ENCODE peak calls at places on chromosomes 2 and 18, in eight cellular contexts. One of them, this sample, is unnamed.

GRCh38 chr2:174174741-174175140 is 73.6 kb downstream of the OLA1 start:
- DNase-seq in H9: no peak
- DNase-seq in mesothelial cell of epicardium: no peak
- DNase-seq in BE2C: no peak
- DNase-seq in fibroblast of the aortic adventitia: no peak
- DNase-seq in A549: no peak
- DNase-seq in neural progenitor cell: no peak
- DNase-seq in uterus: no peak
- DNase-seq in this sample: no peak

GRCh38 chr2:86032861-86033595 is 72.7 kb downstream of the POLR1A start:
- DNase-seq in H9: no peak
- DNase-seq in fibroblast of the aortic adventitia: no peak
- DNase-seq in BE2C: no peak
- DNase-seq in mesothelial cell of epicardium: no peak
- DNase-seq in uterus: no peak
- DNase-seq in neural progenitor cell: no peak
- DNase-seq in A549: no peak
- DNase-seq in this sample: no peak

GRCh38 chr2:240919786-240920782 is 13.9 kb downstream of the CROCC2 start:
- DNase-seq in uterus: peak
- DNase-seq in mesothelial cell of epicardium: peak
- DNase-seq in neural progenitor cell: no peak
- DNase-seq in A549: no peak
- DNase-seq in fibroblast of the aortic adventitia: no peak
- DNase-seq in BE2C: peak
- DNase-seq in H9: peak
- DNase-seq in this sample: peak

GRCh38 chr2:61338447-61338846 is 132.4 kb downstream of the USP34 start:
- DNase-seq in neural progenitor cell: no peak
- DNase-seq in mesothelial cell of epicardium: no peak
- DNase-seq in H9: no peak
- DNase-seq in BE2C: no peak
- DNase-seq in uterus: no peak
- DNase-seq in A549: no peak
- DNase-seq in fibroblast of the aortic adventitia: no peak
- DNase-seq in this sample: no peak

GRCh38 chr2:20942538-20943223 is 101.2 kb downstream of the APOB start:
- DNase-seq in A549: no peak
- DNase-seq in neural progenitor cell: no peak
- DNase-seq in mesothelial cell of epicardium: no peak
- DNase-seq in H9: no peak
- DNase-seq in BE2C: no peak
- DNase-seq in uterus: no peak
- DNase-seq in fibroblast of the aortic adventitia: no peak
- DNase-seq in this sample: no peak

GRCh38 chr18:3447035-3447894 is 2.7 kb upstream of the TGIF1 start:
- DNase-seq in mesothelial cell of epicardium: no peak
- DNase-seq in uterus: peak
- DNase-seq in A549: no peak
- DNase-seq in H9: peak
- DNase-seq in BE2C: no peak
- DNase-seq in neural progenitor cell: peak
- DNase-seq in fibroblast of the aortic adventitia: peak
- DNase-seq in this sample: peak

GRCh38 chr18:63016270-63016669 is 300.9 kb downstream of the PHLPP1 start:
- DNase-seq in BE2C: peak
- DNase-seq in neural progenitor cell: peak
- DNase-seq in H9: peak
- DNase-seq in mesothelial cell of epicardium: no peak
- DNase-seq in fibroblast of the aortic adventitia: peak
- DNase-seq in uterus: peak
- DNase-seq in A549: peak
- DNase-seq in this sample: no peak

GRCh38 chr2:16747257-16747656 is 81.6 kb upstream of the CYRIA start:
- DNase-seq in uterus: no peak
- DNase-seq in neural progenitor cell: no peak
- DNase-seq in H9: no peak
- DNase-seq in A549: no peak
- DNase-seq in fibroblast of the aortic adventitia: no peak
- DNase-seq in BE2C: no peak
- DNase-seq in mesothelial cell of epicardium: no peak
- DNase-seq in this sample: no peak

GRCh38 chr2:15860760-15861159 is 79.6 kb upstream of the MYCN start:
- DNase-seq in uterus: no peak
- DNase-seq in neural progenitor cell: no peak
- DNase-seq in H9: no peak
- DNase-seq in BE2C: no peak
- DNase-seq in fibroblast of the aortic adventitia: no peak
- DNase-seq in A549: no peak
- DNase-seq in mesothelial cell of epicardium: no peak
- DNase-seq in this sample: no peak

GRCh38 chr18:11955299-11956029 is 25.8 kb upstream of the IMPA2 start:
- DNase-seq in fibroblast of the aortic adventitia: peak
- DNase-seq in mesothelial cell of epicardium: no peak
- DNase-seq in neural progenitor cell: no peak
- DNase-seq in uterus: peak
- DNase-seq in A549: no peak
- DNase-seq in H9: peak
- DNase-seq in BE2C: no peak
- DNase-seq in this sample: no peak

GRCh38 chr2:239223029-239223329 is 177.8 kb downstream of the HDAC4 start:
- DNase-seq in uterus: no peak
- DNase-seq in H9: no peak
- DNase-seq in mesothelial cell of epicardium: no peak
- DNase-seq in neural progenitor cell: no peak
- DNase-seq in A549: no peak
- DNase-seq in BE2C: no peak
- DNase-seq in fibroblast of the aortic adventitia: peak
- DNase-seq in this sample: no peak

GRCh38 chr2:23554054-23554697 is 169.2 kb downstream of the KLHL29 start:
- DNase-seq in BE2C: no peak
- DNase-seq in A549: no peak
- DNase-seq in mesothelial cell of epicardium: no peak
- DNase-seq in fibroblast of the aortic adventitia: peak
- DNase-seq in uterus: peak
- DNase-seq in H9: no peak
- DNase-seq in neural progenitor cell: no peak
- DNase-seq in this sample: no peak

GRCh38 chr2:46273225-46273863 is 23.9 kb upstream of the EPAS1 start:
- DNase-seq in fibroblast of the aortic adventitia: no peak
- DNase-seq in neural progenitor cell: no peak
- DNase-seq in A549: no peak
- DNase-seq in BE2C: no peak
- DNase-seq in mesothelial cell of epicardium: no peak
- DNase-seq in H9: no peak
- DNase-seq in uterus: peak
- DNase-seq in this sample: no peak

GRCh38 chr18:34639662-34640061 is 70.4 kb upstream of the DTNA start:
- DNase-seq in uterus: no peak
- DNase-seq in BE2C: no peak
- DNase-seq in mesothelial cell of epicardium: no peak
- DNase-seq in neural progenitor cell: no peak
- DNase-seq in A549: no peak
- DNase-seq in fibroblast of the aortic adventitia: peak
- DNase-seq in H9: no peak
- DNase-seq in this sample: no peak

GRCh38 chr18:34632323-34632722 is 77.8 kb upstream of the DTNA start:
- DNase-seq in uterus: no peak
- DNase-seq in BE2C: no peak
- DNase-seq in mesothelial cell of epicardium: no peak
- DNase-seq in fibroblast of the aortic adventitia: no peak
- DNase-seq in H9: no peak
- DNase-seq in A549: no peak
- DNase-seq in neural progenitor cell: no peak
- DNase-seq in this sample: no peak

GRCh38 chr18:34633368-34633767 is 76.7 kb upstream of the DTNA start:
- DNase-seq in H9: no peak
- DNase-seq in fibroblast of the aortic adventitia: no peak
- DNase-seq in uterus: no peak
- DNase-seq in mesothelial cell of epicardium: no peak
- DNase-seq in neural progenitor cell: no peak
- DNase-seq in BE2C: peak
- DNase-seq in A549: no peak
- DNase-seq in this sample: no peak

GRCh38 chr18:34640273-34640672 is 69.8 kb upstream of the DTNA start:
- DNase-seq in A549: no peak
- DNase-seq in BE2C: no peak
- DNase-seq in neural progenitor cell: no peak
- DNase-seq in H9: no peak
- DNase-seq in fibroblast of the aortic adventitia: no peak
- DNase-seq in uterus: no peak
- DNase-seq in mesothelial cell of epicardium: no peak
- DNase-seq in this sample: no peak

GRCh38 chr18:34637094-34637801 is 72.8 kb upstream of the DTNA start:
- DNase-seq in uterus: no peak
- DNase-seq in A549: no peak
- DNase-seq in mesothelial cell of epicardium: no peak
- DNase-seq in BE2C: no peak
- DNase-seq in H9: no peak
- DNase-seq in neural progenitor cell: no peak
- DNase-seq in fibroblast of the aortic adventitia: no peak
- DNase-seq in this sample: no peak
- TF ChIP-seq CTCF in uterus: no peak
- TF ChIP-seq CTCF in A549: no peak
- TF ChIP-seq CTCF in mesothelial cell of epicardium: no peak
- TF ChIP-seq CTCF in BE2C: no peak
- TF ChIP-seq CTCF in H9: no peak
- TF ChIP-seq CTCF in neural progenitor cell: no peak
- TF ChIP-seq CTCF in fibroblast of the aortic adventitia: no peak
- TF ChIP-seq CTCF in this sample: no peak

DNA sequence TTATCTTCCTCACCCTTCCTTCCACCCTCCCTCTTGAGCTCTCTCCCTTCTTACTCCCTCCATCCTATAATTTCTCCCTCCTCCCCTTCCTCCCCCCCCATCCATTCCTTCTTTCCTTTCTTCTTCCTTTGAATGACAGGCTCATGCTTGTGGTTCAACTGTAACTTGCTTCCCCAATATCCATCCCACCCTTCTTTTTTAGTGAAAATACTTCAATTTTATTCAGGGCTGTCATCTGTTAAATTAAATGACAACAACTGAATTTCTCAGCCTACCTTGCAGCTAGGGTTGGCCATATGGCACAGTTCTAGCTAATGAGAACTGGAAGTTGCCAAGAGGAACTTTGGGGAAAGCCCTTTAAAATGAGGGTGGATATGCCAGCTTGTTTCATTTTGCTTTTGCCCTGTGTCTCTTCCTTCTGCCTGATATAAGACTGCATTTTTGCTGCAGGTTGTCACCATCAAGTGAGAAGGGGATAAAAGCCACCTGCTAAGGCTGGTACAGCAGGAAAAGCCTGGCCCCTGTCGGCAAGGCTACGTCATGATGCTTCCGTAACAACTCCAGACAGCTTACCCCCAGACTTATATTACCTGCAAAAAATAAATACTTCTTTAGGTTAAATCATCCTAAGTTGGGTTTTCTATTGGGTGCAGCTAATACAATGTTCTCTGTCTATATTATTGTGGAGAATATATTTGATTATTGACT is 121.8 kb downstream of the NXPH2 start:
- DNase-seq in H9: no peak
- DNase-seq in uterus: no peak
- DNase-seq in A549: no peak
- DNase-seq in neural progenitor cell: peak
- DNase-seq in fibroblast of the aortic adventitia: no peak
- DNase-seq in BE2C: no peak
- DNase-seq in mesothelial cell of epicardium: no peak
- DNase-seq in this sample: no peak
- TF ChIP-seq CTCF in H9: peak
- TF ChIP-seq CTCF in uterus: no peak
- TF ChIP-seq CTCF in A549: no peak
- TF ChIP-seq CTCF in neural progenitor cell: peak
- TF ChIP-seq CTCF in fibroblast of the aortic adventitia: no peak
- TF ChIP-seq CTCF in BE2C: no peak
- TF ChIP-seq CTCF in mesothelial cell of epicardium: no peak
- TF ChIP-seq CTCF in this sample: no peak

DNA sequence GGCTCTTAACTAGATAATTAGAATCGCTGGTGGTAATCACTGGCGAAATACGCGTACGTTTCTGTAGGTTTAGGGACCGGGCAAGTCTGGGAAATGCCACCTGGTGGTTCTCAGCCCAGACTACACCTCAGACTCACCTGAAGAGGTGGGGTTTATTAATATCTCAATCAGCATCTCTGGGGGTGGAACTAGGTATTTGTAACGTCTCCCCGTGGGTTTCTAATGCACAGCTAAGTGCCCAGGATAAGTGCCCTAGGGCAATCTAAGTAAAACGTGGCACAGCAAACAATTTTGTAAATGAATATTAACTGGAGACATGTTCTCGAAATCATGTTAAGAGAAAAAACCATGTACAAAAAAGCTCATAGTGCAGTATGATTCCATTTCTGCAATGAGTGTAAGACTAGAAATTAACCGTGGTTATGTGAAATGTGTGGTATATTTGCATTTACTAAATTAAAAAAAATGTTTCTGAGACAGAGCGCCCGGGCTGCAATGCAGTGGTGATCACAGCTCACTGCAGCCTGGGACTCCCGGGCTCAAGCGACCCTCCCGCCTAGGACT is 760 bp upstream of the CNOT11 start:
- DNase-seq in BE2C: no peak
- DNase-seq in fibroblast of the aortic adventitia: no peak
- DNase-seq in A549: peak
- DNase-seq in mesothelial cell of epicardium: peak
- DNase-seq in uterus: no peak
- DNase-seq in neural progenitor cell: peak
- DNase-seq in H9: peak
- DNase-seq in this sample: no peak
- TF ChIP-seq CTCF in BE2C: no peak
- TF ChIP-seq CTCF in fibroblast of the aortic adventitia: peak
- TF ChIP-seq CTCF in A549: peak
- TF ChIP-seq CTCF in mesothelial cell of epicardium: peak
- TF ChIP-seq CTCF in uterus: peak
- TF ChIP-seq CTCF in neural progenitor cell: peak
- TF ChIP-seq CTCF in H9: peak
- TF ChIP-seq CTCF in this sample: no peak

GRCh38 chr2:180990337-180990736 is 9.9 kb downstream of the UBE2E3 start:
- DNase-seq in mesothelial cell of epicardium: no peak
- DNase-seq in BE2C: no peak
- DNase-seq in fibroblast of the aortic adventitia: no peak
- DNase-seq in H9: no peak
- DNase-seq in uterus: no peak
- DNase-seq in A549: no peak
- DNase-seq in neural progenitor cell: no peak
- DNase-seq in this sample: no peak

GRCh38 chr2:180991820-180992219 is 11.4 kb downstream of the UBE2E3 start:
- DNase-seq in mesothelial cell of epicardium: no peak
- DNase-seq in neural progenitor cell: no peak
- DNase-seq in uterus: no peak
- DNase-seq in H9: no peak
- DNase-seq in A549: no peak
- DNase-seq in fibroblast of the aortic adventitia: no peak
- DNase-seq in BE2C: no peak
- DNase-seq in this sample: no peak

GRCh38 chr2:180990794-180991193 is 10.4 kb downstream of the UBE2E3 start:
- DNase-seq in BE2C: no peak
- DNase-seq in neural progenitor cell: no peak
- DNase-seq in uterus: no peak
- DNase-seq in fibroblast of the aortic adventitia: no peak
- DNase-seq in mesothelial cell of epicardium: no peak
- DNase-seq in H9: no peak
- DNase-seq in A549: no peak
- DNase-seq in this sample: no peak

GRCh38 chr2:180992994-180993393 is 12.6 kb downstream of the UBE2E3 start:
- DNase-seq in fibroblast of the aortic adventitia: no peak
- DNase-seq in BE2C: no peak
- DNase-seq in H9: no peak
- DNase-seq in A549: no peak
- DNase-seq in mesothelial cell of epicardium: no peak
- DNase-seq in neural progenitor cell: no peak
- DNase-seq in uterus: no peak
- DNase-seq in this sample: no peak

GRCh38 chr2:180991361-180991760 is 11.0 kb downstream of the UBE2E3 start:
- DNase-seq in H9: no peak
- DNase-seq in A549: no peak
- DNase-seq in fibroblast of the aortic adventitia: no peak
- DNase-seq in neural progenitor cell: no peak
- DNase-seq in mesothelial cell of epicardium: no peak
- DNase-seq in uterus: no peak
- DNase-seq in BE2C: no peak
- DNase-seq in this sample: no peak
- TF ChIP-seq CTCF in H9: peak
- TF ChIP-seq CTCF in A549: no peak
- TF ChIP-seq CTCF in fibroblast of the aortic adventitia: peak
- TF ChIP-seq CTCF in neural progenitor cell: peak
- TF ChIP-seq CTCF in mesothelial cell of epicardium: peak
- TF ChIP-seq CTCF in uterus: no peak
- TF ChIP-seq CTCF in BE2C: peak
- TF ChIP-seq CTCF in this sample: no peak